ENCODE peak calls at places on chromosomes 11 and 22, in seven cellular contexts. U is colonic mucosa, Y is AG10803, Z is spleen, O is thyroid gland, J is PC-9, H is gastrocnemius medialis. I is an unnamed sample.

GRCh38 chr22:18029686-18030267 is 5.4 kb upstream of the MICAL3 start:
- DNase-seq in U (no peak), Y (no peak), Z (peak; percentile 2), O (no peak), J (no peak), H (no peak), I (no peak)

GRCh38 chr22:41526802-41527799 is 17.2 kb downstream of the POLR3H start:
- DNase-seq in U (peak; percentile 50), Y (peak; percentile 37), Z (peak; percentile 90), O (peak; percentile 30), J (no peak), H (peak; percentile 61), I (peak; percentile 56)

GRCh38 chr11:120324932-120325810 is at the start of gene TLCD5:
- DNase-seq in U (no peak), Y (peak; percentile 64), Z (peak; percentile 84), O (peak; percentile 73), J (peak; percentile 44), H (no peak), I (peak; percentile 82)

GRCh38 chr11:2123628-2123960 is 15.6 kb downstream of the IGF2 start:
- DNase-seq in U (no peak), Y (no peak), Z (no peak), O (no peak), J (no peak), H (no peak), I (no peak)

GRCh38 chr22:39232246-39232645 is 12.5 kb downstream of the PDGFB start:
- DNase-seq in U (no peak), Y (no peak), Z (no peak), O (no peak), J (no peak), H (no peak), I (no peak)

GRCh38 chr22:17734197-17734596 is 40.1 kb downstream of the BID start:
- DNase-seq in U (no peak), Y (peak; percentile 65), Z (no peak), O (no peak), J (no peak), H (no peak), I (no peak)

GRCh38 chr11:34833602-34834001 is 82.6 kb downstream of the APIP start:
- DNase-seq in U (no peak), Y (no peak), Z (no peak), O (no peak), J (no peak), H (no peak), I (no peak)

GRCh38 chr11:118435233-118435892 is 929 bp upstream of the KMT2A start:
- DNase-seq in U (peak; percentile 63), Y (peak; percentile 23), Z (peak; percentile 93), O (peak; percentile 53), J (no peak), H (peak; percentile 35), I (peak; percentile 60)

GRCh38 chr11:23679981-23680380 is 816.9 kb upstream of the LUZP2 start:
- DNase-seq in U (no peak), Y (no peak), Z (peak; percentile 54), O (no peak), J (no peak), H (no peak), I (no peak)

DNA sequence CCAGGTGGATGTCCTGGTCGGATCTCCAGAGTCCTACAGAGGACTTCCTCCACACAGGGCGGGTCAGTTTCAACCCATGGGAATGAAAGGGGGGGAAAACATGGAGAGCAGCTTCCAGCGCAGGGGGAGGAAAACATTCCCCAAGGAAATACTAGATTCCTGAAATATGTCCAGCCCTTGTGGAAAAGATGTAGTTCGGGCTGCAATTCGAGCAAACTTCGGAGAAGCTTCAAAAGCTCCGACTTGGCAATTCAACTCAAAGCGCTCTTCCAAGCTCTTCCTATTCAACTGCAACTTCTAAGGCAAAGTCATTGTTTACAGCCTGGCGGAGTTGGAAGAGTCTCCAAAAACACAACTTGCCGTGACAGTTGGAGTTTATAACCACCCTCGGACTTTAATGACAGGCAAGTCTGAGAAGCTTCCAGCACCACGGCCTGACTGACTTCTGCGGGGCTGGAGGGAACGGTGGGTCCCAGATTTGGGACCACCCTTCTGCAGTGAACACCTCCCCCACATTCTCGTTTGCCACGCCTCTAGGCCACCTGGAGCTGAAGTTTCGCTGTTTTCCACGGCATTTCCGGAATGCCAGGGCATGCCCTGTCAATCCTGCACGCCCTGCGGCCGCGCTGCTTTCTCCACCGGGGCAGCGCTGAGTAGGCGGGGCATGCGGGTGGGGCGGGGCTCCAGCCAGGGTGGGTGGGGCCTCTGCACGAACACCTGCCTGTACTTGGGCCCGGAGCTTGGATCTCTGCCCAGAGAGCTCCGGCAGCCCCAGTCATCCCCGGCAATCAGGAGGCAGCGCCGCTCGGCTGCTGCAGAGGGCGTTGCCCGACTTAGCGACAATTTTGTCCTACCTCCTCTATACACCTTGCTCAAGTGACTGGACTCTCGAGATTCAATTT is 49.0 kb upstream of the BIRC3 start:
- DNase-seq in U (peak; percentile 95), Y (peak; percentile 67), Z (peak; percentile 90), O (peak; percentile 94), J (peak; percentile 96), H (peak; percentile 91), I (peak; percentile 62)
- TF ChIP-seq CTCF in U (peak; percentile 32), Y (peak; percentile 33), Z (peak; percentile 60), O (peak; percentile 61), J (peak; percentile 73), H (peak; percentile 84), I (no peak)

GRCh38 chr11:112278803-112279202 is 18.1 kb upstream of the PLET1 start:
- DNase-seq in U (no peak), Y (no peak), Z (no peak), O (no peak), J (no peak), H (no peak), I (no peak)

GRCh38 chr11:112279901-112280267 is 19.2 kb upstream of the PLET1 start:
- DNase-seq in U (peak; percentile 80), Y (peak; percentile 35), Z (peak; percentile 92), O (peak; percentile 59), J (no peak), H (peak; percentile 35), I (peak; percentile 76)

GRCh38 chr11:112277937-112278336 is 17.3 kb upstream of the PLET1 start:
- DNase-seq in U (no peak), Y (peak; percentile 55), Z (no peak), O (no peak), J (peak; percentile 64), H (no peak), I (no peak)

GRCh38 chr11:112281776-112282175 is 21.1 kb upstream of the PLET1 start:
- DNase-seq in U (peak; percentile 49), Y (no peak), Z (no peak), O (no peak), J (no peak), H (no peak), I (no peak)

GRCh38 chr11:112280268-112281126 is 19.8 kb upstream of the PLET1 start:
- DNase-seq in U (peak; percentile 77), Y (peak; percentile 80), Z (peak; percentile 81), O (peak; percentile 60), J (peak; percentile 73), H (peak; percentile 59), I (peak; percentile 64)
- TF ChIP-seq CTCF in U (peak; percentile 34), Y (peak; percentile 87), Z (peak; percentile 64), O (peak; percentile 82), J (peak; percentile 81), H (peak; percentile 72), I (peak; percentile 58)

DNA sequence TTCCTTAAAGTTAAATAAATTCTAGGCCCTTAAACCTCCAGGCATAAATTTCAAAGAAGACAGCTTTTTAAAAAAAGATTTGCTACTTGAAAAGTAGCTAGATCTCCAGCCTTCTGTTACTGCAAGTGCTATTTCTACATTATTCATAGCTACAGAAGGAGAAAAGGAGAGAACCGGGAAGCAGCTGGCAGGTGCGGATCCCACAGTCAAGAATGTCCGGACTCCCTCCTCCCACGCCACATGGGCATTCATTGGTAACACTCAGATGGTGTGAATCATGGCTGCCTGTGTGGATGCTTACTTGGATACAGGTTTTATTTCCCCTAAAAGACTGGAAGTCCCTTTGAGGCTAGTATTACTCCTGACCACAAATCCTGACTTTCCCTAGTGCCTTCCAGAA is 39.5 kb upstream of the YPEL1 start:
- DNase-seq in U (no peak), Y (peak; percentile 42), Z (no peak), O (no peak), J (no peak), H (no peak), I (no peak)
- TF ChIP-seq CTCF in U (no peak), Y (no peak), Z (no peak), O (no peak), J (no peak), H (no peak), I (no peak)

GRCh38 chr22:50474711-50475651 is at the start of gene SBF1:
- DNase-seq in U (peak; percentile 91), Y (peak; percentile 85), Z (peak; percentile 97), O (peak; percentile 95), J (peak; percentile 82), H (peak; percentile 89), I (peak; percentile 94)

GRCh38 chr22:50471962-50472361 is 2.9 kb downstream of the SBF1 start:
- DNase-seq in U (no peak), Y (no peak), Z (no peak), O (no peak), J (no peak), H (no peak), I (no peak)

GRCh38 chr22:50473855-50474671 is 772 bp downstream of the SBF1 start:
- DNase-seq in U (peak; percentile 47), Y (peak; percentile 46), Z (peak; percentile 86), O (peak; percentile 98), J (peak; percentile 46), H (no peak), I (peak; percentile 48)

GRCh38 chr22:50471197-50471847 is 3.5 kb downstream of the SBF1 start:
- DNase-seq in U (no peak), Y (no peak), Z (no peak), O (no peak), J (no peak), H (no peak), I (no peak)

DNA sequence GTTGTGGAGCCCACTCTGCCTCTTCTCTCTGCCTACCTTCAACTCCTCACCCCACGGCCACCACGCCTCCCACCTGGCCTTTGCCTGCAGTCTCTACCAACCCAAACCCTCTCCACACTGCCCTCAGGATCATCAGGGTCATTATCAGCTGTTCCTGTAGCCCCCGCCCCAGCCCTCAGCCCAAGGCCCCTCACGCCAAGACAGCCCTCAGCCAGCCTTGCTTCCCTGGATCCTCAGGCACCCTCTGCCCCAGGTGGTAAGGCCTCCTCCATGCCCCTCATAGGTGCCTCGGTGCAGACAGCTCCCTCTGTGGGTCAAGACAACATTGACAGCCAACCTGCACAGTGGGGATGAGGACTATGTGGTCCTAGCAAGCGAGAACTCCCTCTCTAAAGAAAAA is 1.7 kb downstream of the SBF1 start:
- DNase-seq in U (peak; percentile 46), Y (no peak), Z (peak; percentile 79), O (no peak), J (peak; percentile 43), H (no peak), I (no peak)
- TF ChIP-seq CTCF in U (no peak), Y (peak; percentile 16), Z (peak; percentile 44), O (peak; percentile 17), J (peak; percentile 66), H (no peak), I (no peak)